ENCODE peak calls at places on chromosomes 1 and 21, in five cellular contexts. R, A, P, H and I are unnamed samples.

GRCh38 chr21:42670058-42670830 is 16.8 kb downstream of the PDE9A start:
- DNase-seq in R (no peak), A (no peak), P (no peak), H (no peak), I (no peak)

GRCh38 chr1:59422921-59423575 is 126.2 kb downstream of the FGGY start:
- DNase-seq in R (peak; percentile 45), A (no peak), P (peak; percentile 96), H (no peak), I (peak; percentile 70)

GRCh38 chr1:184158911-184159701 is 107.6 kb downstream of the TSEN15 start:
- DNase-seq in R (no peak), A (no peak), P (no peak), H (no peak), I (no peak)

GRCh38 chr1:6935379-6936307 is 150.4 kb downstream of the CAMTA1 start:
- DNase-seq in R (no peak), A (no peak), P (no peak), H (no peak), I (no peak)

GRCh38 chr21:34072145-34073031 is 990 bp upstream of the MRPS6 start:
- DNase-seq in R (peak; percentile 33), A (no peak), P (peak; percentile 91), H (no peak), I (no peak)

GRCh38 chr1:83698644-83699043 is 300.3 kb downstream of the TTLL7 start:
- DNase-seq in R (no peak), A (no peak), P (no peak), H (no peak), I (no peak)

GRCh38 chr1:108016451-108016920 is 51.5 kb upstream of the VAV3 start:
- DNase-seq in R (no peak), A (no peak), P (peak; percentile 81), H (peak; percentile 87), I (no peak)

GRCh38 chr1:206634365-206635079 is 814 bp upstream of the DYRK3 start:
- DNase-seq in R (peak; percentile 89), A (peak; percentile 66), P (peak; percentile 98), H (peak; percentile 90), I (peak; percentile 96)

GRCh38 chr1:64699327-64699726 is 45.5 kb upstream of the RAVER2 start:
- DNase-seq in R (no peak), A (no peak), P (no peak), H (no peak), I (no peak)

GRCh38 chr1:3672971-3673361 is 20.6 kb downstream of the TP73 start:
- DNase-seq in R (no peak), A (no peak), P (no peak), H (no peak), I (no peak)

GRCh38 chr21:26499475-26499874 is 73.6 kb downstream of the CYYR1 start:
- DNase-seq in R (no peak), A (no peak), P (no peak), H (no peak), I (no peak)

GRCh38 chr1:156848461-156849150 is 10.3 kb downstream of the INSRR start:
- DNase-seq in R (peak; percentile 71), A (no peak), P (peak; percentile 62), H (no peak), I (peak; percentile 71)

GRCh38 chr1:173639102-173639501 is 4.0 kb downstream of the TEX50 start:
- DNase-seq in R (no peak), A (no peak), P (no peak), H (no peak), I (no peak)

GRCh38 chr1:1531947-1532346 is 8.5 kb downstream of the TMEM240 start:
- DNase-seq in R (no peak), A (no peak), P (no peak), H (no peak), I (no peak)

GRCh38 chr1:38917337-38917736 is 24.3 kb downstream of the RHBDL2 start:
- DNase-seq in R (no peak), A (no peak), P (no peak), H (no peak), I (no peak)

GRCh38 chr21:42271065-42271464 is 44.1 kb downstream of the TFF3 start:
- DNase-seq in R (no peak), A (no peak), P (no peak), H (no peak), I (no peak)

GRCh38 chr1:111209622-111210021 is 9.2 kb upstream of the DENND2D start:
- DNase-seq in R (no peak), A (no peak), P (no peak), H (no peak), I (no peak)

GRCh38 chr1:199029401-199029800 is 390.6 kb downstream of the PTPRC start:
- DNase-seq in R (no peak), A (no peak), P (no peak), H (peak; percentile 67), I (no peak)

GRCh38 chr1:116966791-116967190 is 34.8 kb upstream of the CD101 start:
- DNase-seq in R (no peak), A (peak; percentile 31), P (no peak), H (no peak), I (no peak)

GRCh38 chr1:40630488-40631223 is 34.8 kb downstream of the RIMS3 start:
- DNase-seq in R (no peak), A (no peak), P (peak; percentile 81), H (peak; percentile 38), I (no peak)

GRCh38 chr1:186057086-186057485 is 318.0 kb downstream of the TPR start:
- DNase-seq in R (no peak), A (no peak), P (no peak), H (no peak), I (no peak)

GRCh38 chr1:234320549-234320948 is 52.7 kb upstream of the COA6 start:
- DNase-seq in R (no peak), A (no peak), P (no peak), H (no peak), I (no peak)

GRCh38 chr1:169163059-169163458 is 56.6 kb downstream of the ATP1B1 start:
- DNase-seq in R (no peak), A (no peak), P (no peak), H (peak; percentile 44), I (no peak)

GRCh38 chr1:14259191-14259757 is 339.2 kb upstream of the KAZN start:
- DNase-seq in R (peak; percentile 17), A (no peak), P (peak; percentile 80), H (no peak), I (peak; percentile 66)

GRCh38 chr21:29436143-29436542 is 137.4 kb downstream of the BACH1 start:
- DNase-seq in R (peak; percentile 29), A (no peak), P (no peak), H (no peak), I (no peak)

GRCh38 chr1:185446131-185446530 is 129.1 kb upstream of the IVNS1ABP start:
- DNase-seq in R (no peak), A (no peak), P (no peak), H (no peak), I (no peak)

GRCh38 chr1:201376107-201376463 is 1.4 kb downstream of the TNNT2 start:
- DNase-seq in R (no peak), A (no peak), P (no peak), H (no peak), I (no peak)

GRCh38 chr1:201371841-201372240 is 5.6 kb downstream of the TNNT2 start:
- DNase-seq in R (no peak), A (no peak), P (no peak), H (no peak), I (no peak)

GRCh38 chr1:201375169-201375568 is 2.3 kb downstream of the TNNT2 start:
- DNase-seq in R (no peak), A (no peak), P (no peak), H (no peak), I (no peak)

GRCh38 chr1:201376464-201377374 is 761 bp downstream of the TNNT2 start:
- DNase-seq in R (no peak), A (peak; percentile 2), P (no peak), H (peak; percentile 44), I (no peak)

DNA sequence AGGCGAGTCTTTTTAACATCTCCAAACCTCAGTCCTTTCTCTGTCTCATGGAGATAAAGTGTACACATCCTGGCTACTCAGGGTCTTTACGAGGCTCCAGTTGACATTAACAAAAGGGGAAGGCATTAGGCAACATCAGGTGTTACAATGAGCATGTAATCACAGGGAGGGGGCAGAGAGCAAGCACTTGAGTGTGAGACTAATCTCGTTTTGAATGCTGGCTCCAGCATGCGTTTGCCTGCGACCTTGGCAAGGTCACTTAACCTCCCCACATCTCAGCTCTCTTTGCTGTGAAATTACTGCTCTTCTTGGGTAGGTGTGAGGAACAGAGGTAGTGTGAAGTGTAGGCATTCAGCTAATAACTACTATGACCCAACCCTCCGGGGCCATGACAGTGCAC is 3.1 kb downstream of the TNNT2 start:
- DNase-seq in R (no peak), A (no peak), P (no peak), H (no peak), I (no peak)
- H3K27me3 ChIP-seq in R (no peaks in the 10 kb centered on the region), A (peaks cover 30% of the 10 kb centered on the region), P (peaks cover 3% of the 10 kb centered on the region), H (peaks cover 33% of the 10 kb centered on the region), I (peaks cover 12% of the 10 kb centered on the region)

DNA sequence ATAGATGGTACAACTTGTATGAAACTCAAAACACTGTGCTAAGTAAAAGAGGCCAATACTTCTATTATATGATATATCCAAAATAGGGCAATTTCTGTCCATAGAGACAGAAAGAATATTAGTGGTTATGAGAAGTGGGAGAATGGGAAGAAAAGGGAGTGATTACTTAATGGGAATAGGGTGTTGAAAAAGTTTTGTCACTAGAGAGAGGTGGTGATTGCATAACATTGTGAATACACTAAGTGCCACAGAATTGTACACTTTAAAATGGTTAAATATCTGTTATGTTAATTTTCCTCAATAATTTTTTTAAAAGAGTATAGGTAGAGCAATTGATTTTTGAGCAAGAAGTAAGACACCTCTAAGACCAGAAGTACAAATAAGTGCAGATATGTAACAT is 29.7 kb downstream of the GNAT2 start:
- DNase-seq in R (no peak), A (no peak), P (no peak), H (no peak), I (no peak)
- H3K36me3 ChIP-seq in R (peaks cover 98% of the 10 kb centered on the region), A (peaks cover 7% of the 10 kb centered on the region), P (peaks cover 74% of the 10 kb centered on the region), H (peaks cover 55% of the 10 kb centered on the region), I (peaks cover 97% of the 10 kb centered on the region)

DNA sequence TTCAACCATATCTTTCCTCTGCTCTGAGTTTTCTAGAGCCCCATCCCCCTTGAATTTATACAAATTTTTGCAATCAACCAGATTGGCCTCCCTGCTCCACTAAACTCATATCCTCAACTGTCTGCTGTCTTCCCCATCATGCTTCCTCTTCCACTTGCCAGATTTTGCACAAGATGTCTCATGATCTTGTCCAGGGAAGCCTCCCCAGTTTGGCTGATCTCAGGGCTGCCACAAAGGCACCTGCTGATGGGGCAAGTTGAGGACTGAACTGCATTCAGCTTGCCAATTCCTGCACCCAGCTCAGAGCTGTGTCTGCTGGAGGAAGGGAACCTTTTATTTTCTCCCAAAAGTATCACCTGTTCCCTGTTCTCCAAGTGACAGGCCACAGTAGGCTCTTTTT is 3.8 kb upstream of the KCNJ9 start:
- DNase-seq in R (no peak), A (no peak), P (no peak), H (no peak), I (no peak)
- H3K27me3 ChIP-seq in R (no peaks in the 10 kb centered on the region), A (peaks cover 29% of the 10 kb centered on the region), P (peaks cover 24% of the 10 kb centered on the region), H (peaks cover 34% of the 10 kb centered on the region), I (peaks cover 41% of the 10 kb centered on the region)

DNA sequence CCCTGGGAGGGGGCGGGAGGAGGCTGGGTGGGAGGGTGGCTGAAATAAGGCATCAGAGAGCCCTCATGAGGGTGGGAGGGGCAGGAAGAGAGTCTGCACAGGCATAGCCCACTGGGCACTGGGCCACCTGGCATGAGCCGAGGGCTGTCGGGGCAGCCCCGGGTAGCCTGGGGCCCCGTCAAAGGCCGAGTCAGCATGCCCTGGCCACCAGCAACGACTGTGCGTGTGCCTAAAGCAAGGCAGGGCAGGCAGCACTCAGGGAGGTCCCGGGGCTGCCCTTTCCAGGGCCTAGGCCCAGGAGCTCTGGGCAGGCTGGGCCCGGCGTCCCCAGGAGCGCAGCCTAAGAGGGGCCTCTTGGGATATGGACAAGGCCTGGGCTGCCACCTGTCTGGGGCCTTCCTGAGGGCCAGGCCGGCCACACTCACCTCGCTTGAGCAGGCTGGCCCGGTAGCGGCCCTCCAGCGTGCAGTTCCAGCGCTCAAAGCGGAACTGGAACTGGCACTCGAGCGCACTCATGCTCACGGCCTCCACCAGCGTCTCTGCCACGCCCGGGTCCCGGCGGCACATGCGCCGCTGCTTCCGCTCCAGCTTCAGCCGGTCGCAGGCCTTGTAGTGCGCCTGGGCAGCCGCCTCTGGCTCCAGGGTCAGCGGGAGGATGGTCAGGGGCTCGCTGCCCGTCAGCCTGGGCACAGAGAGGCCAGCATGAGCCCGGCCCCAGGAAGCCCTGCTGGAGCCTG is 22.7 kb downstream of the WNT9A start:
- DNase-seq in R (no peak), A (no peak), P (no peak), H (no peak), I (peak; percentile 73)
- H3K36me3 ChIP-seq in R (no peaks in the 10 kb centered on the region), A (no peaks in the 10 kb centered on the region), P (no peaks in the 10 kb centered on the region), H (no peaks in the 10 kb centered on the region), I (peaks cover 8% of the 10 kb centered on the region)